ENCODE peak calls at places on chromosomes 16 and 17, in seven cellular contexts. T is osteocyte, F is GM10248, O is GM12865, I is RWPE1, E is HFFc6, C is psoas muscle. S is an unnamed sample.

GRCh38 chr16:85571813-85572619 is 41.1 kb upstream of the GSE1 start:
- DNase-seq in T (no peak), F (peak; percentile 73), O (peak; percentile 83), I (no peak), E (no peak), C (no peak), S (no peak)

GRCh38 chr17:74235040-74235581 is 21.7 kb downstream of the TTYH2 start:
- DNase-seq in T (no peak), F (no peak), O (peak; percentile 13), I (no peak), E (no peak), C (no peak), S (no peak)

GRCh38 chr16:12869681-12870427 is 31.5 kb upstream of the SHISA9 start:
- DNase-seq in T (no peak), F (no peak), O (no peak), I (no peak), E (no peak), C (no peak), S (no peak)

GRCh38 chr17:80743181-80743771 is 198.6 kb downstream of the RPTOR start:
- DNase-seq in T (no peak), F (no peak), O (no peak), I (no peak), E (no peak), C (peak; percentile 45), S (no peak)

GRCh38 chr16:54946909-54947308 is 16.2 kb downstream of the IRX5 start:
- DNase-seq in T (no peak), F (no peak), O (no peak), I (no peak), E (no peak), C (no peak), S (no peak)

GRCh38 chr16:50683689-50684374 is 2.7 kb upstream of the SNX20 start:
- DNase-seq in T (no peak), F (peak; percentile 77), O (peak; percentile 92), I (no peak), E (no peak), C (no peak), S (no peak)

GRCh38 chr16:5885521-5885920 is 787.9 kb upstream of the EEF2KMT start:
- DNase-seq in T (no peak), F (no peak), O (no peak), I (no peak), E (no peak), C (no peak), S (no peak)

GRCh38 chr16:88406096-88407041 is 23.6 kb downstream of the ZNF469 start:
- DNase-seq in T (no peak), F (no peak), O (no peak), I (no peak), E (no peak), C (no peak), S (no peak)

GRCh38 chr16:11585460-11586374 is 1.0 kb downstream of the LITAF start:
- DNase-seq in T (no peak), F (no peak), O (peak; percentile 32), I (peak; percentile 20), E (no peak), C (no peak), S (peak; percentile 42)

DNA sequence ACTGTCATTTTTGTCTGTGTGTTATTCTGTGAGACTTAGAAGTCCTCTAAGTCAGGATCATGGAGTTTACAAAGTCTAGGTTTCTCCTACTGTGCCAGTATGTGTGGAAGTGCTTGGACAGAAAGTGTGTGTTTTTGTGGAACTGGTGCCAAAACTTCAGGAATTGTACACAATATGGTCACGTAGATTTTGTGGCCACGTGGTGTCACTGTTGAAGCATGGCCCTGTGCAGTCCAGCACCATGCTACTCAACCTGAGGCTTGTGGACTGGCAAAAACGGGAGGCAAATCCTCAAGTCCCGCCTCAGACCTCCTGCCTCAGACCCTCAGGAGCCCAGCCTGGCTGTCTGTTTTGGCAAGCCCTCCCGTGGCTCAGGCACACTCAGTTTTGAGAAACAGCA is 16.7 kb upstream of the ALKBH5 start:
- DNase-seq in T (no peak), F (no peak), O (no peak), I (no peak), E (no peak), C (no peak), S (no peak)
- TF ChIP-seq CTCF in T (no peak), F (peak; percentile 3), O (no peak), I (no peak), E (peak; percentile 20), C (no peak), S (no peak)

GRCh38 chr16:1494129-1494640 is 1.0 kb downstream of the TELO2 start:
- DNase-seq in T (peak; percentile 87), F (no peak), O (peak; percentile 42), I (peak; percentile 57), E (peak; percentile 83), C (peak; percentile 75), S (no peak)
- TF ChIP-seq CTCF in T (peak; percentile 64), F (peak; percentile 16), O (peak; percentile 3), I (peak; percentile 77), E (peak; percentile 78), C (peak; percentile 65), S (no peak)

DNA sequence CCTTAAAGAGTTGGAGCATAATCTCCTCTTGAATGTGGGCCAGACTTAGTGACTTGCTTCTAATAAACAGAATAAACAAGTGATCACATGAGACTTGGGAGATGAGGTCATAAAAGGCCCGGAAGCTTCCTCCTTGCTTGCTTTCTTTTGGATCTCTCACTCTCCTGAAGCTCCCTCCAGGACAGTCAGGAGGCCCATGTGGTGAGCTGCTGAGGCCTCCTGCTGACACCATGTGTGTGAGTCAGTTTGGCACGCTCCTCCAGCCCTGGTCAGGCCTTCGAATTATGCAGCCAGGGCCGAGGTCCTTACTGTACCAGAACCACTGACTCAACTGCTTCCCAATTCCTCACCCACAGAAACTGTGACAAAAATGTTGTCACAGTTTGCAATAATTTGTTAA is 53.2 kb downstream of the NDEL1 start:
- DNase-seq in T (no peak), F (no peak), O (no peak), I (no peak), E (peak; percentile 98), C (peak; percentile 72), S (no peak)
- TF ChIP-seq CTCF in T (no peak), F (no peak), O (no peak), I (no peak), E (no peak), C (no peak), S (no peak)

DNA sequence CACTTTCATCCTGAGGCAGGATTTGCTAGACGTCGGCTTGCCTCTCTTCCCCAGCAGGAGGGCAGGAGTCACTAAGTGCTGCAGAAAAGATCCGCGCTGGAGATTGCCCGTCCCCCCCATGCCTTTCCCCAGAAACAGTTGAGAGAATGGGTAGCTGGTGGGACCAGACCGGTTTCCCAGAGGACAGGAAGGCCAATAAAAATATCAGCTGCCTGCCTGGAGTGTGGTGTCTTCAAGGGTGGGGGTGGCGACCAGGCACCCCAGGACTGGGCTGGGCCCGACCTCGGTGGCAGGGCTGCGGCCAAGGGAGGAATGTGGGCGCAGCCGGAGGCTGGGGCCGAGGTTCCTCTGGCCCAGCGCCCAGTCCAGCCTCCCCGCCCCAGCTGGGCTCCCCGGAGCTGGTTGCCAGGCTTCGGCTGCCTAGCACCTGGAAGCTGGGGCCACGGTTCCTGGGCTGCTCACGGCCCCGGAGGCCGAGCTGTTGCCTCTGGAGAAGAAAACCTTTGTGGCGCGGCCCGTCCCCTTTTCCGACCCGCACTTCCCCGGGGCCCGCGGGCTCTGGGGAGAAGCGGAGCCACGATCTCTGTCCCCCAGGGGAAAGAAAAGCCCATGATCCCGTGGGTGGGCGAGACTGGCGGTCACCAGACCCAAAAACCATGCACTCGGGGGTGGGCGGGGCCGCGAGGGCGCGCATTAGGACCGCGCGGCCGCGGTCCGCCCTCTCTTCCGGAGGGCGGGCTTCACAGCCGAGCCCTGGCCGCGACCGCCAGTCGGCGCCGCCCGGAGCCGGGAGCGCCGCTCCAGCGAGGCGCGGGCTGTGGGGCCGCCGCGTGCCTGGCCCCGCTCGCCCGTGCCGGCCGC is at the start of gene TRAF4:
- DNase-seq in T (peak; percentile 94), F (peak; percentile 89), O (peak; percentile 92), I (peak; percentile 93), E (peak; percentile 93), C (peak; percentile 82), S (peak; percentile 91)
- TF ChIP-seq CTCF in T (peak; percentile 34), F (no peak), O (no peak), I (peak; percentile 7), E (no peak), C (peak; percentile 31), S (no peak)

S was measured in Calu3.